ENCODE peak calls at places on chromosome 14, in four cellular contexts. C is OCI-LY7, O is GM23338, J is Karpas-422. M is an unnamed sample.

GRCh38 chr14:94337274-94337673 is 14.1 kb upstream of the SERPINA6 start:
- DNase-seq in C (no peak), O (no peak), J (no peak), M (no peak)

GRCh38 chr14:66247662-66248061 is 238.5 kb upstream of the CCDC196 start:
- DNase-seq in C (no peak), O (no peak), J (no peak), M (no peak)

GRCh38 chr14:68669101-68669500 is 123.8 kb downstream of the ZFP36L1 start:
- DNase-seq in C (peak; percentile 56), O (no peak), J (peak; percentile 83), M (peak; percentile 95)

GRCh38 chr14:71235865-71236264 is 328.6 kb downstream of the PCNX1 start:
- DNase-seq in C (no peak), O (no peak), J (no peak), M (no peak)

GRCh38 chr14:24053548-24054323 is 1.9 kb downstream of the CARMIL3 start:
- DNase-seq in C (no peak), O (no peak), J (no peak), M (no peak)

GRCh38 chr14:89364316-89364715 is 52.7 kb downstream of the FOXN3 start:
- DNase-seq in C (no peak), O (no peak), J (no peak), M (no peak)

GRCh38 chr14:103716091-103716801 is 636 bp downstream of the ZFYVE21 start:
- DNase-seq in C (no peak), O (no peak), J (peak; percentile 69), M (no peak)

GRCh38 chr14:58752782-58753181 is 115.0 kb downstream of the DACT1 start:
- DNase-seq in C (no peak), O (no peak), J (no peak), M (no peak)

GRCh38 chr14:23612354-23612732 is 23.8 kb upstream of the DHRS2 start:
- DNase-seq in C (no peak), O (no peak), J (no peak), M (no peak)

GRCh38 chr14:80521456-80521855 is 310.2 kb upstream of the DIO2 start:
- DNase-seq in C (no peak), O (no peak), J (no peak), M (no peak)
- H3K9me2 ChIP-seq in C (no peaks in the 10 kb centered on the region), O (no peaks in the 10 kb centered on the region), J (no peaks in the 10 kb centered on the region), M (no peaks in the 10 kb centered on the region)

GRCh38 chr14:54708161-54708560 is 141.2 kb downstream of the SAMD4A start:
- DNase-seq in C (no peak), O (no peak), J (no peak), M (no peak)
- H3K4me2 ChIP-seq in C (no peak overlapping the region), O (no peak overlapping the region), J (no peak overlapping the region), M (no peak overlapping the region)

GRCh38 chr14:77590845-77591506 is 25.5 kb downstream of the SPTLC2 start:
- DNase-seq in C (no peak), O (no peak), J (peak; percentile 74), M (peak; percentile 38)
- H3K4me1 ChIP-seq in C (peaks cover 99% of the 10 kb centered on the region), O (peaks cover 8% of the 10 kb centered on the region), J (peaks cover 92% of the 10 kb centered on the region), M (peaks cover 53% of the 10 kb centered on the region)

DNA sequence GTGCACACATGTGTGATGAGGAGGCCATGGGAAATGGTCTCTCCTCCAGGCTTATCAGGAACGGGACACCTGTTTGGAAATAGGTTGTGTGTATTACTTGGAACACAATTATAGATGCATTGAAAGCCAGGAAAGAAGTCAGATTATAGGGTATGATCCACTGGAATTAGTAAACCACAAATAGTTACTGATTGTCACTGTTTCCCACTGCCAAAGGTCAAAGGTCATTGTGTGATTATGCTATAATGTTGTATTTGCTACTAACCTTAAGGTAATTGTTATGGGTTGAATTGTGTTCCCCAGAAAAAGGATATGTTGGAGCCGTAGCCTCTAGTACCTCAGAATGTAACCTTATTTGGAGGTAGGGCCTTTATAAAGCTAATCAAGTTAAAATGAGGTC is 129.9 kb upstream of the FBXO33 start:
- DNase-seq in C (no peak), O (no peak), J (no peak), M (no peak)
- H3K9me2 ChIP-seq in C (no peaks in the 10 kb centered on the region), O (no peaks in the 10 kb centered on the region), J (no peaks in the 10 kb centered on the region), M (no peaks in the 10 kb centered on the region)